ENCODE peak calls at places on chromosomes 3 and 15, in seven cellular contexts. T is ELF-1, F is mucosa of descending colon, Y is hepatocyte, A is ELR, P is right cardiac atrium, K is Right ventricle myocardium superior. G is an unnamed sample.

GRCh38 chr3:141320399-141321108 is 47.8 kb upstream of the ZBTB38 start:
- DNase-seq in T (no peak), F (no peak), Y (no peak), A (no peak), P (no peak), K (no peak), G (no peak)

GRCh38 chr15:73079570-73079969 is 27.3 kb downstream of the NEO1 start:
- DNase-seq in T (no peak), F (no peak), Y (no peak), A (no peak), P (no peak), K (no peak), G (no peak)

GRCh38 chr3:132020058-132020457 is 14.8 kb downstream of the CPNE4 start:
- DNase-seq in T (no peak), F (no peak), Y (no peak), A (no peak), P (no peak), K (no peak), G (no peak)

GRCh38 chr3:81198766-81199165 is 562.7 kb downstream of the GBE1 start:
- DNase-seq in T (no peak), F (no peak), Y (no peak), A (peak; percentile 52), P (no peak), K (no peak), G (no peak)

GRCh38 chr3:146416366-146416765 is 53.0 kb downstream of the PLSCR2 start:
- DNase-seq in T (no peak), F (no peak), Y (no peak), A (no peak), P (no peak), K (no peak), G (no peak)

GRCh38 chr15:101337976-101338375 is 42.9 kb upstream of the SNRPA1 start:
- DNase-seq in T (no peak), F (no peak), Y (no peak), A (no peak), P (no peak), K (no peak), G (no peak)

GRCh38 chr15:66747866-66748265 is 45.8 kb downstream of the SMAD6 start:
- DNase-seq in T (no peak), F (no peak), Y (no peak), A (no peak), P (no peak), K (no peak), G (no peak)

GRCh38 chr3:42508562-42508961 is 6.1 kb downstream of the VIPR1 start:
- DNase-seq in T (no peak), F (peak; percentile 27), Y (no peak), A (no peak), P (no peak), K (no peak), G (no peak)

GRCh38 chr3:172182797-172183196 is 143.4 kb downstream of the FNDC3B start:
- DNase-seq in T (no peak), F (no peak), Y (no peak), A (no peak), P (no peak), K (no peak), G (no peak)

GRCh38 chr3:33505027-33505426 is 64.8 kb upstream of the UBP1 start:
- DNase-seq in T (no peak), F (no peak), Y (no peak), A (no peak), P (no peak), K (no peak), G (no peak)

GRCh38 chr15:51782357-51782896 is 31.0 kb downstream of the TMOD2 start:
- DNase-seq in T (no peak), F (no peak), Y (peak; percentile 15), A (peak; percentile 58), P (no peak), K (no peak), G (no peak)

GRCh38 chr15:91853501-91853967 is at the start of gene SLCO3A1:
- DNase-seq in T (peak; percentile 21), F (peak; percentile 83), Y (peak; percentile 65), A (peak; percentile 8), P (peak; percentile 94), K (peak; percentile 91), G (no peak)

GRCh38 chr15:52179278-52180195 is 11.7 kb downstream of the GNB5 start:
- DNase-seq in T (peak; percentile 81), F (peak; percentile 89), Y (peak; percentile 90), A (peak; percentile 87), P (peak; percentile 94), K (peak; percentile 89), G (no peak)

GRCh38 chr15:70479056-70479455 is 284.3 kb downstream of the UACA start:
- DNase-seq in T (no peak), F (no peak), Y (no peak), A (no peak), P (no peak), K (no peak), G (no peak)

GRCh38 chr3:185526349-185526951 is 25.9 kb downstream of the LIPH start:
- DNase-seq in T (no peak), F (no peak), Y (no peak), A (no peak), P (no peak), K (no peak), G (no peak)

GRCh38 chr15:49589030-49589429 is 31.6 kb downstream of the FAM227B start:
- DNase-seq in T (no peak), F (no peak), Y (no peak), A (peak; percentile 8), P (no peak), K (no peak), G (no peak)

GRCh38 chr3:157175678-157176077 is 15.7 kb upstream of the CCNL1 start:
- DNase-seq in T (peak; percentile 46), F (peak; percentile 65), Y (peak; percentile 72), A (peak; percentile 36), P (peak; percentile 68), K (peak; percentile 59), G (no peak)

GRCh38 chr3:137263982-137264777 is 306.4 kb downstream of the IL20RB start:
- DNase-seq in T (peak; percentile 79), F (peak; percentile 24), Y (peak; percentile 32), A (no peak), P (peak; percentile 89), K (peak; percentile 75), G (no peak)

GRCh38 chr3:57974796-57975388 is 33.3 kb upstream of the FLNB start:
- DNase-seq in T (peak; percentile 79), F (no peak), Y (peak; percentile 79), A (peak; percentile 99), P (peak; percentile 16), K (no peak), G (peak; percentile 87)

GRCh38 chr15:31332020-31332680 is 5.5 kb downstream of the KLF13 start:
- DNase-seq in T (no peak), F (no peak), Y (no peak), A (no peak), P (peak; percentile 74), K (no peak), G (no peak)

GRCh38 chr15:71999807-72000206 is 118.1 kb downstream of the MYO9A start:
- DNase-seq in T (no peak), F (no peak), Y (no peak), A (no peak), P (no peak), K (no peak), G (no peak)

GRCh38 chr3:52171577-52172261 is 17.5 kb upstream of the POC1A start:
- DNase-seq in T (no peak), F (no peak), Y (peak; percentile 52), A (peak; percentile 78), P (no peak), K (no peak), G (peak; percentile 28)

GRCh38 chr3:136984837-136985236 is 27.1 kb downstream of the IL20RB start:
- DNase-seq in T (peak; percentile 51), F (peak; percentile 79), Y (peak; percentile 63), A (no peak), P (peak; percentile 58), K (no peak), G (peak; percentile 31)

GRCh38 chr3:112815981-112816380 is 30.7 kb downstream of the CD200R1L start:
- DNase-seq in T (no peak), F (no peak), Y (no peak), A (peak; percentile 55), P (no peak), K (no peak), G (no peak)

GRCh38 chr3:64578797-64579196 is 109.0 kb downstream of the ADAMTS9 start:
- DNase-seq in T (no peak), F (no peak), Y (no peak), A (no peak), P (no peak), K (no peak), G (no peak)

GRCh38 chr3:5078151-5078550 is 43.9 kb upstream of the ARL8B start:
- DNase-seq in T (no peak), F (no peak), Y (peak; percentile 55), A (peak; percentile 20), P (no peak), K (no peak), G (no peak)

G was measured in AG04449.